ENCODE peak calls at places on chromosome 7, in four cellular contexts. Q is CD4-positive, CD25-positive, alpha-beta regulatory T cell; L is astrocyte; Y is HAP-1. G is an unnamed sample. For H3K4me1, the result is how much of the 10 kb centered on the place peaks cover.

GRCh38 chr7:76428149-76428823 is 3.5 kb downstream of the ZP3 start:
- DNase-seq in Q (no peak), L (no peak), Y (no peak), G (no peak)

GRCh38 chr7:124752310-124752709 is 13.3 kb downstream of the GPR37 start:
- DNase-seq in Q (no peak), L (peak), Y (no peak), G (no peak)

GRCh38 chr7:103649052-103649451 is 203.0 kb upstream of the SLC26A5 start:
- DNase-seq in Q (no peak), L (no peak), Y (no peak), G (no peak)

GRCh38 chr7:76394962-76395361 is 14.5 kb downstream of the SSC4D start:
- DNase-seq in Q (no peak), L (no peak), Y (no peak), G (no peak)

GRCh38 chr7:37187179-37187578 is 261.5 kb downstream of the ELMO1 start:
- DNase-seq in Q (no peak), L (no peak), Y (no peak), G (no peak)

GRCh38 chr7:16398211-16399017 is 22.9 kb downstream of the CRPPA start:
- DNase-seq in Q (no peak), L (peak), Y (no peak), G (peak)

GRCh38 chr7:7565746-7566650 is 686 bp upstream of the MIOS start:
- DNase-seq in Q (peak), L (peak), Y (no peak), G (no peak)

GRCh38 chr7:134724606-134725005 is 54.8 kb upstream of the CALD1 start:
- DNase-seq in Q (no peak), L (no peak), Y (peak), G (peak)

GRCh38 chr7:923108-924041 is 31.1 kb downstream of the ADAP1 start:
- DNase-seq in Q (peak), L (peak), Y (no peak), G (no peak)

GRCh38 chr7:46450871-46451270 is 529.8 kb upstream of the IGFBP3 start:
- DNase-seq in Q (no peak), L (peak), Y (no peak), G (no peak)

GRCh38 chr7:11795231-11795630 is 36.8 kb downstream of the THSD7A start:
- DNase-seq in Q (no peak), L (no peak), Y (no peak), G (no peak)

GRCh38 chr7:38179719-38180333 is 1.8 kb downstream of the STARD3NL start:
- DNase-seq in Q (no peak), L (no peak), Y (no peak), G (no peak)

GRCh38 chr7:110612680-110613079 is 478.2 kb upstream of the LRRN3 start:
- DNase-seq in Q (no peak), L (no peak), Y (no peak), G (no peak)

GRCh38 chr7:142196066-142196840 is 61.6 kb downstream of the PRSS58 start:
- DNase-seq in Q (no peak), L (peak), Y (no peak), G (no peak)

GRCh38 chr7:86453454-86453853 is 190.3 kb upstream of the GRM3 start:
- DNase-seq in Q (no peak), L (no peak), Y (no peak), G (no peak)

GRCh38 chr7:104962781-104963180 is 51.2 kb upstream of the KMT2E start:
- DNase-seq in Q (no peak), L (no peak), Y (no peak), G (no peak)
- H3K4me1 ChIP-seq in Q (under half), L (under half), Y (under half), G (under half)

GRCh38 chr7:155682484-155682883 is 38.0 kb downstream of the RBM33 start:
- DNase-seq in Q (no peak), L (no peak), Y (no peak), G (no peak)
- H3K4me1 ChIP-seq in Q (under half), L (under half), Y (under half), G (under half)

GRCh38 chr7:26192485-26193087 is 8.0 kb downstream of the HNRNPA2B1 start:
- DNase-seq in Q (no peak), L (no peak), Y (no peak), G (no peak)

GRCh38 chr7:26191233-26191973 is 9.1 kb downstream of the HNRNPA2B1 start:
- DNase-seq in Q (no peak), L (no peak), Y (no peak), G (no peak)

GRCh38 chr7:26195182-26195581 is 5.4 kb downstream of the HNRNPA2B1 start:
- DNase-seq in Q (no peak), L (no peak), Y (no peak), G (no peak)

GRCh38 chr7:26191974-26192479 is 8.5 kb downstream of the HNRNPA2B1 start:
- DNase-seq in Q (no peak), L (no peak), Y (no peak), G (no peak)

GRCh38 chr7:26193432-26194206 is 6.9 kb downstream of the HNRNPA2B1 start:
- DNase-seq in Q (no peak), L (no peak), Y (no peak), G (no peak)
- H3K4me1 ChIP-seq in Q (half or more), L (under half), Y (under half), G (half or more)

GRCh38 chr7:105030447-105030846 is 16.4 kb downstream of the KMT2E start:
- DNase-seq in Q (no peak), L (no peak), Y (no peak), G (no peak)

GRCh38 chr7:105024734-105025133 is 10.7 kb downstream of the KMT2E start:
- DNase-seq in Q (no peak), L (peak), Y (no peak), G (no peak)

GRCh38 chr7:105028004-105028403 is 14.0 kb downstream of the KMT2E start:
- DNase-seq in Q (no peak), L (no peak), Y (no peak), G (no peak)

GRCh38 chr7:105027176-105027853 is 13.3 kb downstream of the KMT2E start:
- DNase-seq in Q (no peak), L (no peak), Y (no peak), G (no peak)

DNA sequence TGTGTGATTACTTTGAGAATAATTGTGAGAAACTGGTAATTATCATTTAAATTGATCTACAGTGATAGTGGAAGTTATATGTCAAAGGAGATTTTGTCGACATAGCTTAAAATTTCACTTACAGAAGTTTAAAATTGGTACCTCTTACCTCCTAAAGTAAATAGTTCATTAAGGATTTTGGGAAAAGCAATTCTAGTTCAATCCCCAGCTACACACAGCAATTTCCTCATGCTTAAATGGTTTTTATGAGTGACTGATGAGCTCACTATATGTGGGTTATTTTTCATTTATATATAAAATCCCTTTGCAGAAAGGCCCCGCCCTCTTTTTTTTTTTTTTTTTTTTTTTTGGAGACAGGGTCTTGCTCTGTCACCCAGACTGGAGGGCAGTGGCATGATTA is 12.7 kb downstream of the KMT2E start:
- DNase-seq in Q (no peak), L (no peak), Y (no peak), G (no peak)
- H3K4me1 ChIP-seq in Q (half or more), L (under half), Y (under half), G (under half)